ENCODE peak calls at places on chromosome 18, in seven cellular contexts. E is tibial artery; P is midbrain; Z is GM20000; T is retinal pigment epithelial cell; L is stimulated activated CD4-positive, alpha-beta T cell treated with anti-CD3 and anti-CD28 coated beads, TNF-alpha, amount 100 ng/mL, for 4 hours; B is GM12878. Q is an unnamed sample.

GRCh38 chr18:28044036-28044435 is 132.9 kb downstream of the CDH2 start:
- DNase-seq in E (no peak), P (no peak), Z (no peak), T (no peak), L (no peak), B (no peak), Q (no peak)

GRCh38 chr18:45636110-45636509 is 20.8 kb downstream of the SLC14A2 start:
- DNase-seq in E (no peak), P (no peak), Z (no peak), T (no peak), L (no peak), B (no peak), Q (no peak)

GRCh38 chr18:75525331-75525730 is 97.8 kb upstream of the SMIM21 start:
- DNase-seq in E (no peak), P (no peak), Z (no peak), T (no peak), L (no peak), B (no peak), Q (no peak)

GRCh38 chr18:377088-377487 is 109.2 kb upstream of the THOC1 start:
- DNase-seq in E (no peak), P (no peak), Z (no peak), T (no peak), L (no peak), B (no peak), Q (no peak)

GRCh38 chr18:24190590-24190989 is 51.7 kb downstream of the CABYR start:
- DNase-seq in E (no peak), P (no peak), Z (no peak), T (no peak), L (no peak), B (no peak), Q (no peak)

GRCh38 chr18:60667016-60667415 is 294.4 kb upstream of the MC4R start:
- DNase-seq in E (no peak), P (no peak), Z (no peak), T (no peak), L (no peak), B (no peak), Q (no peak)

GRCh38 chr18:23862071-23862470 is 152.5 kb upstream of the TTC39C start:
- DNase-seq in E (no peak), P (no peak), Z (no peak), T (peak; percentile 92), L (no peak), B (no peak), Q (no peak)

GRCh38 chr18:10442551-10442971 is 11.9 kb upstream of the APCDD1 start:
- DNase-seq in E (no peak), P (peak; percentile 90), Z (no peak), T (no peak), L (no peak), B (no peak), Q (no peak)

GRCh38 chr18:5628512-5629255 is 84.9 kb upstream of the EPB41L3 start:
- DNase-seq in E (peak; percentile 41), P (no peak), Z (peak; percentile 57), T (no peak), L (no peak), B (no peak), Q (peak; percentile 64)

Q was measured in GM13976.